ENCODE peak calls at places on chromosomes 5 and 9, in five cellular contexts. W is lung, O is body of pancreas, G is fibroblast of lung, E is Karpas-422. H is an unnamed sample. For H3K4me1, the result is how much of the 10 kb centered on the place peaks cover.

GRCh38 chr9:17519761-17520160 is 59.1 kb upstream of the SH3GL2 start:
- DNase-seq in W (no peak), O (no peak), G (no peak), E (no peak), H (no peak)

GRCh38 chr5:102759700-102760099 is 4.6 kb downstream of the PAM start:
- DNase-seq in W (no peak), O (no peak), G (no peak), E (no peak), H (no peak)

GRCh38 chr9:131395745-131396479 is 2.0 kb downstream of the PRRC2B start:
- DNase-seq in W (no peak), O (no peak), G (no peak), E (no peak), H (no peak)

GRCh38 chr5:91840412-91840811 is 457.3 kb upstream of the ARRDC3 start:
- DNase-seq in W (no peak), O (no peak), G (no peak), E (no peak), H (no peak)

GRCh38 chr5:154478224-154478565 is at the start of gene HAND1:
- DNase-seq in W (peak), O (peak), G (no peak), E (no peak), H (peak)

GRCh38 chr5:94751456-94751855 is 133.0 kb downstream of the SLF1 start:
- DNase-seq in W (peak), O (no peak), G (peak), E (no peak), H (no peak)

GRCh38 chr5:75050415-75050814 is 1.9 kb downstream of the GCNT4 start:
- DNase-seq in W (no peak), O (peak), G (no peak), E (peak), H (peak)

GRCh38 chr9:93002700-93003099 is 55.4 kb downstream of the FGD3 start:
- DNase-seq in W (no peak), O (no peak), G (no peak), E (no peak), H (no peak)

GRCh38 chr5:66454186-66455078 is 141.8 kb upstream of the MAST4 start:
- DNase-seq in W (no peak), O (no peak), G (peak), E (no peak), H (no peak)

GRCh38 chr5:76953551-76954382 is 922 bp downstream of the CRHBP start:
- DNase-seq in W (no peak), O (no peak), G (peak), E (no peak), H (no peak)

GRCh38 chr5:177588413-177588909 is 3.5 kb upstream of the TMED9 start:
- DNase-seq in W (no peak), O (no peak), G (no peak), E (no peak), H (no peak)

GRCh38 chr5:54278031-54278830 is 32.1 kb downstream of the ARL15 start:
- DNase-seq in W (no peak), O (no peak), G (peak), E (no peak), H (no peak)

GRCh38 chr9:76713371-76713770 is 50.9 kb upstream of the PCA3 start:
- DNase-seq in W (no peak), O (no peak), G (no peak), E (no peak), H (no peak)

GRCh38 chr5:1125030-1125357 is 13.1 kb upstream of the SLC12A7 start:
- DNase-seq in W (no peak), O (peak), G (peak), E (no peak), H (no peak)

GRCh38 chr9:107239474-107239873 is 43.6 kb upstream of the RAD23B start:
- DNase-seq in W (no peak), O (no peak), G (peak), E (peak), H (peak)

GRCh38 chr5:145856285-145856818 is 16.5 kb downstream of the GRXCR2 start:
- DNase-seq in W (no peak), O (peak), G (peak), E (no peak), H (no peak)

GRCh38 chr5:169805937-169806700 is 169.0 kb downstream of the DOCK2 start:
- DNase-seq in W (no peak), O (no peak), G (no peak), E (no peak), H (no peak)

GRCh38 chr9:79701651-79702050 is 129.9 kb downstream of the TLE4 start:
- DNase-seq in W (peak), O (no peak), G (peak), E (no peak), H (no peak)

GRCh38 chr5:160061770-160062169 is 52.8 kb downstream of the TTC1 start:
- DNase-seq in W (no peak), O (no peak), G (no peak), E (no peak), H (no peak)

GRCh38 chr5:149041242-149041641 is 21.6 kb downstream of the SH3TC2 start:
- DNase-seq in W (no peak), O (no peak), G (no peak), E (no peak), H (no peak)

GRCh38 chr5:151095341-151096000 is 14.6 kb upstream of the TNIP1 start:
- DNase-seq in W (no peak), O (peak), G (peak), E (no peak), H (peak)

GRCh38 chr5:160108124-160108523 is 11.1 kb downstream of the PWWP2A start:
- DNase-seq in W (no peak), O (no peak), G (no peak), E (no peak), H (no peak)

GRCh38 chr9:138103824-138104206 is 226.2 kb downstream of the CACNA1B start:
- DNase-seq in W (peak), O (no peak), G (no peak), E (no peak), H (no peak)

GRCh38 chr5:109316631-109317030 is 93.1 kb downstream of the PJA2 start:
- DNase-seq in W (no peak), O (no peak), G (peak), E (no peak), H (peak)

GRCh38 chr9:14107977-14108376 is 206.0 kb downstream of the NFIB start:
- DNase-seq in W (no peak), O (no peak), G (no peak), E (no peak), H (peak)

GRCh38 chr5:116025831-116026230 is 6.4 kb upstream of the ARL14EPL start:
- DNase-seq in W (no peak), O (no peak), G (no peak), E (no peak), H (no peak)

GRCh38 chr5:60945760-60946253 is 802 bp downstream of the NDUFAF2 start:
- DNase-seq in W (peak), O (peak), G (peak), E (peak), H (peak)

GRCh38 chr9:131366745-131367401 is 27.0 kb upstream of the PRRC2B start:
- DNase-seq in W (no peak), O (peak), G (peak), E (peak), H (no peak)

GRCh38 chr9:129259373-129259772 is 81.3 kb upstream of the IER5L start:
- DNase-seq in W (no peak), O (no peak), G (no peak), E (no peak), H (no peak)

GRCh38 chr5:2690293-2690692 is 61.2 kb downstream of the IRX2 start:
- DNase-seq in W (no peak), O (no peak), G (no peak), E (no peak), H (no peak)

GRCh38 chr5:23013395-23013994 is 160.4 kb upstream of the CDH12 start:
- DNase-seq in W (no peak), O (no peak), G (no peak), E (peak), H (peak)

GRCh38 chr5:16615737-16616535 is 861 bp downstream of the RETREG1 start:
- DNase-seq in W (no peak), O (peak), G (no peak), E (no peak), H (peak)

GRCh38 chr9:123544007-123544827 is 188.2 kb downstream of the CRB2 start:
- DNase-seq in W (no peak), O (peak), G (peak), E (peak), H (peak)

GRCh38 chr5:143244990-143245389 is 158.5 kb downstream of the NR3C1 start:
- DNase-seq in W (no peak), O (no peak), G (peak), E (no peak), H (no peak)
- H3K4me1 ChIP-seq in W (under half), O (under half), G (under half), E (under half), H (under half)

DNA sequence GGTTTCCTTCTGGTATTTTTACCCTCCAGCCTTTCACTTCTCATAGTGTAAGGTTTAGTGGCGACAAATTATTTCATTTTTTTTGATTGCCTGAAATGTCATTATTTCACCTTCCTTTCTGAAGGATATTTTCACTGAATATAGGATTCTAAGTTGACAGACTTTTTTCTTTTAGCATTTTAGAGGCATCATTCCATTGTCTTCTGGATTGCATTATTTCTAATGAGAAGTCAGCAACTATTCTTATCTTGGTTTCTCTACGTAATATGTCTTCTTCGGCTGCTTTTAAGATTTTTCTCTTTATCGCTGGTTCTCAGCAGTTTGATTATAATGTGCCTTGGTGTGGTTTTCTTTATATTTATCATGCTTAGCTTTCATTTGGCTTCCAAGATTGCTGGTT is 194.2 kb downstream of the GAPVD1 start:
- DNase-seq in W (no peak), O (no peak), G (no peak), E (no peak), H (no peak)
- H3K4me3 ChIP-seq in W (no peak), O (no peak), G (no peak), E (no peak), H (no peak)

DNA sequence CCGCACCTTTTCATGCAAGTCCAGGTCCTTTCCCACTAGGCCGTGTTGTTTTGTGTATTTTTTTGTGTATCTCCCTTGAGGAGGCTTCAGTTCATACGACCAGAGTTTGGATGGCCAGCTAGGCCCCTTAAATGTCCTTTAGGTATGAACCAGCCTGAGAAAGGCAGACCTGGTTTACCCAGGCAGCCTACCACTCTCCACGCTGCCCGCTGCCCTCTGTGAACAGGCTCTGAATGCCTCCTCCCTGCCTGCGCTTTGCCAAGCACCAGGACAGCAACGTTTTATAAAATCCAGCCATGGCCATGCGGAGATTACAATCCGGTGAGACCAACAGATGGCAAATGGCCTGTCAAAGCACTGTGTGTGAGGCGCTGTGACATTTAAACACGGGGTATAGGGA is 626 bp upstream of the CLTB start:
- DNase-seq in W (no peak), O (no peak), G (no peak), E (no peak), H (no peak)
- H3K27ac ChIP-seq in W (no peak), O (peak), G (no peak), E (no peak), H (peak)

DNA sequence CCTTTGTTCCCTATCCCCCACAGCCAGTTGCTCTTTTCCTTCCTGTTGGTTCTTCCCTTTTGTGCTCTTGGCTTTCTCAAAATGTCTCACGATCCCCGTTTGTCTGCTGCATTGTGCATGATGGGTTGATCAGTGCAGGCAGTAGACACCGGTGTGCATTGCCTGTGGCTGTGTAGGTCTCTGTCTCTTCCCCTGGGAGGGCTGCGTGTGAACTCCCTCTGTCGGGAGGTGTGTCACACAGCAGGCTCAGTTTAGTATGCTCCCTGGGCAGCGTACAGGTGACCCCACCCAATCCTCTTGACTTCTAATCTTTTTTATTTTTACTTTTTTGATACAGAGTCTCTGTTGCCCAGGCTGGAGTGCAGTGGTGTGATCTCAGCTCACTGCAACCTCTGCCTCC is 265.3 kb downstream of the FSTL4 start:
- DNase-seq in W (no peak), O (no peak), G (no peak), E (peak), H (peak)
- H3K4me1 ChIP-seq in W (under half), O (under half), G (under half), E (under half), H (under half)

DNA sequence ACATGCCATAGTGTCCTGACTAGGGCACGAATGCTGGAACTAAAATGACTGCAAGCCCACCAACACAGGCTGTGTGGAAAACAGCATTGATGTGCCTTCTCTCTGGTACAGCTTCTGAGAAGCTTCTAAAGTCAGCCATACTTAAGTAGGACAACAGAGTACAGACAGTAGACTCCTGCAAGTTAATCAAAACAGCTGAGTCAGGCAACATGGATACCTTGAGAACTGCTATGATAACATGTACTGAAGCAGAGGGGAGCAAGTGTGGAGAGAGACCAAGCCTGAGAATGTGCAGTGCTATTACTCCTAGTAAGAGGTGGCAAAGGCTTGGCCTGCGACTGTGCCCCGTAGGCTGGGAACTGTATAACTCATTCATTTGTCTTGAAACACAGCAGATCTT is 2.5 kb downstream of the ISCA1 start:
- DNase-seq in W (no peak), O (no peak), G (no peak), E (no peak), H (peak)
- H3K4me3 ChIP-seq in W (no peak), O (no peak), G (no peak), E (no peak), H (no peak)

DNA sequence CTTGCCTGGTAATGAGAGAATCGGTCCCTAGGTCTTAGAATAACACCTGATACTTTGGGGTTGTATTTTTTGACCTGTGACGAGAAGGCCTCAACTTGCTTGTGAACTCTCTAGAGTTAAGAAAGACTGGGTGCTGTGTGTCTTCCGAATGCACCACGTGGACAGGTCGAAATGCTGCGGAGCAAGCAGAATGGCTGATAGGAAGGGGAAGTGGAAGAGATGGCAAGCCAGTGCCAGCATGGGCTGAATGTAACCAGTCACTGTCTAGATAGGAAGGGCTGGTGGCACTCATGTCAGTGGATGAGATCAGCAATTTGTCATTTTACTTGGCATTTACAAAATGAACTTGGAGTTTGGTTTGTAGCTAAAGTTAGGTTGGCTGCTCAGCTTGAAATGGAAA is 5.6 kb downstream of the OTULINL start:
- DNase-seq in W (peak), O (no peak), G (no peak), E (no peak), H (no peak)
- H3K27ac ChIP-seq in W (no peak), O (no peak), G (no peak), E (no peak), H (no peak)